ENCODE peak calls at places on chromosomes 4 and X, in seven cellular contexts. X is psoas muscle, D is uterus, T is hepatocyte, H is sigmoid colon, E is heart right ventricle, A is fibroblast of mammary gland. O is an unnamed sample.

GRCh38 chrX:1686642-1687041 is 71.8 kb downstream of the ASMT start:
- DNase-seq in D (no peak), T (no peak), H (no peak), E (no peak), A (no peak), X (no peak), O (no peak)

GRCh38 chr4:65391814-65392213 is 278.5 kb downstream of the EPHA5 start:
- DNase-seq in A (no peak), T (no peak), X (no peak), E (no peak), H (no peak), D (no peak), O (no peak)

GRCh38 chrX:120625366-120625765 is 4.5 kb downstream of the C1GALT1C1 start:
- DNase-seq in D (no peak), T (no peak), X (no peak), A (peak), H (no peak), E (no peak), O (no peak)

GRCh38 chrX:132071260-132071659 is 48.2 kb downstream of the STK26 start:
- DNase-seq in T (no peak), X (no peak), E (no peak), H (no peak), D (no peak), A (peak), O (no peak)

GRCh38 chr4:26217961-26218676 is 102.7 kb upstream of the RBPJ start:
- DNase-seq in E (no peak), H (no peak), T (no peak), A (peak), D (no peak), X (peak), O (no peak)

GRCh38 chr4:26885912-26886274 is 25.3 kb downstream of the STIM2 start:
- DNase-seq in X (no peak), T (no peak), D (no peak), H (no peak), E (no peak), A (no peak), O (no peak)

GRCh38 chr4:8871417-8872401 is at the start of gene HMX1:
- DNase-seq in X (peak), H (no peak), T (peak), E (no peak), A (no peak), D (no peak), O (peak)

GRCh38 chrX:56564182-56564885 is 907 bp downstream of the UBQLN2 start:
- DNase-seq in X (peak), E (peak), A (peak), D (no peak), T (peak), H (no peak), O (peak)

GRCh38 chrX:132063862-132064261 is 40.8 kb downstream of the STK26 start:
- DNase-seq in D (no peak), T (no peak), X (no peak), H (no peak), E (no peak), A (no peak), O (no peak)

GRCh38 chrX:141652315-141652714 is 46.2 kb downstream of the SPANXD start:
- DNase-seq in D (no peak), E (no peak), X (no peak), A (no peak), H (no peak), T (no peak), O (no peak)

GRCh38 chr4:518569-519083 is 19.6 kb downstream of the PIGG start:
- DNase-seq in H (no peak), D (no peak), T (no peak), E (no peak), A (no peak), X (no peak), O (no peak)

GRCh38 chr4:123352240-123352945 is 44.2 kb upstream of the SPRY1 start:
- DNase-seq in E (no peak), T (no peak), A (peak), X (no peak), D (no peak), H (no peak), O (no peak)

GRCh38 chrX:132216806-132217202 is 2.4 kb downstream of the RAP2C start:
- DNase-seq in D (no peak), A (peak), E (no peak), T (peak), X (no peak), H (no peak), O (no peak)

GRCh38 chr4:105978684-105979296 is 83.5 kb downstream of the NPNT start:
- DNase-seq in D (peak), A (peak), T (no peak), E (peak), X (peak), H (no peak), O (peak)

GRCh38 chr4:8940792-8941491 is 69.3 kb upstream of the HMX1 start:
- DNase-seq in E (no peak), H (no peak), D (no peak), T (no peak), X (no peak), A (no peak), O (peak)

GRCh38 chrX:39855748-39856129 is 242.0 kb downstream of the BCOR start:
- DNase-seq in E (no peak), T (peak), D (no peak), X (no peak), H (no peak), A (peak), O (no peak)

GRCh38 chr4:7212101-7212674 is 19.9 kb downstream of the SORCS2 start:
- DNase-seq in A (no peak), X (no peak), D (no peak), H (no peak), T (no peak), E (no peak), O (no peak)

GRCh38 chr4:106985830-106986229 is 50.3 kb downstream of the DKK2 start:
- DNase-seq in E (no peak), A (peak), T (no peak), D (no peak), H (no peak), X (no peak), O (no peak)

GRCh38 chr4:1711055-1711905 is 839 bp downstream of the SLBP start:
- DNase-seq in H (peak), A (peak), X (peak), D (peak), E (peak), T (peak), O (peak)

GRCh38 chr4:94084155-94084554 is 123.5 kb upstream of the SMARCAD1 start:
- DNase-seq in H (no peak), X (no peak), T (no peak), A (no peak), E (no peak), D (no peak), O (no peak)

GRCh38 chrX:40663078-40663740 is 15.8 kb upstream of the CXorf38 start:
- DNase-seq in T (no peak), H (no peak), D (no peak), E (no peak), X (no peak), A (no peak), O (no peak)

GRCh38 chr4:8571702-8572685 is 8.2 kb upstream of the GPR78 start:
- DNase-seq in X (peak), E (no peak), H (no peak), T (no peak), A (peak), D (no peak), O (no peak)

GRCh38 chrX:724256-724655 is 93.7 kb downstream of the SHOX start:
- DNase-seq in H (peak), A (no peak), D (no peak), E (no peak), X (no peak), T (no peak), O (no peak)

GRCh38 chrX:105553118-105553517 is 269.2 kb upstream of the NRK start:
- DNase-seq in E (no peak), A (no peak), D (no peak), H (no peak), T (no peak), X (no peak), O (no peak)

GRCh38 chr4:25859429-25860148 is 3.2 kb downstream of the SEL1L3 start:
- DNase-seq in E (no peak), H (no peak), T (no peak), A (no peak), X (no peak), D (no peak), O (no peak)

GRCh38 chr4:15385928-15386327 is 41.9 kb upstream of the C1QTNF7 start:
- DNase-seq in X (peak), T (no peak), D (peak), A (no peak), E (peak), H (peak), O (no peak)

GRCh38 chr4:85496146-85496849 is 21.3 kb downstream of the ARHGAP24 start:
- DNase-seq in A (peak), D (no peak), E (no peak), X (no peak), H (no peak), T (no peak), O (no peak)

GRCh38 chr4:150582881-150583286 is 933 bp downstream of the MAB21L2 start:
- DNase-seq in X (peak), D (no peak), A (no peak), T (peak), H (peak), E (peak), O (peak)

GRCh38 chrX:122941801-122942200 is 242.3 kb upstream of the GRIA3 start:
- DNase-seq in A (no peak), X (no peak), T (no peak), D (no peak), H (no peak), E (no peak), O (no peak)

GRCh38 chr4:82376109-82376508 is 2.3 kb upstream of the HNRNPD start:
- DNase-seq in H (no peak), T (no peak), X (no peak), D (no peak), A (no peak), E (no peak), O (no peak)

GRCh38 chr4:82371398-82371972 is 2.3 kb downstream of the HNRNPD start:
- DNase-seq in A (no peak), E (no peak), H (no peak), X (no peak), T (no peak), D (no peak), O (no peak)

GRCh38 chr4:82372874-82373815 is 646 bp downstream of the HNRNPD start:
- DNase-seq in X (peak), H (peak), T (peak), D (peak), A (peak), E (peak), O (peak)

GRCh38 chr4:82373816-82374740 is at the start of gene HNRNPD:
- DNase-seq in H (peak), E (peak), A (peak), X (peak), T (peak), D (peak), O (peak)

DNA sequence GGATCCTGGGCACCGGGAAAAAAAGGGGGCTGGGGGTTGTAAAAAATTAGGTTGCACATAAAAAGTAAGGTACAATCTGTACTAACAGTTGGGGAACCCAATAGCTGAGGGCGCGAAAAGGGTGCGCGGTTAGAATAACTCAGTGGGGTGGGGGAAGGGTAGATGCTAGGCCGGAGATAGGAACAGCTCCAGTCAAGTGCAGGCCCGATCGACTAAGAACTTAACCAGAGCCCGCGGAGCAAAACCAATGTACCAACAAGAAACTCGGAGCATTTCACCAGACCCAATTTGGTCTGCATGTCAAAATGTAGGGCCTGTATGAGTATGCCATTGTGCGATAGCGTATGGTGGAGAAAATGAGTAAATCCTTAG is 1.3 kb downstream of the HNRNPD start:
- DNase-seq in E (no peak), A (peak), X (peak), D (no peak), T (peak), H (peak), O (no peak)
- TF ChIP-seq CTCF in E (no peak), A (no peak), X (no peak), D (no peak), T (no peak), H (no peak), O (no peak)

GRCh38 chrX:115894087-115894486 is 276.5 kb upstream of the AGTR2 start:
- DNase-seq in X (peak), T (no peak), H (no peak), E (no peak), A (peak), D (no peak), O (no peak)
- TF ChIP-seq CTCF in X (peak), T (no peak), H (no peak), E (no peak), A (peak), D (peak), O (no peak)

GRCh38 chrX:63918611-63919010 is 133.6 kb upstream of the ARHGEF9 start:
- DNase-seq in E (no peak), A (peak), H (no peak), D (no peak), X (no peak), T (no peak), O (no peak)
- TF ChIP-seq CTCF in E (peak), A (no peak), H (no peak), D (no peak), X (no peak), T (no peak), O (no peak)

DNA sequence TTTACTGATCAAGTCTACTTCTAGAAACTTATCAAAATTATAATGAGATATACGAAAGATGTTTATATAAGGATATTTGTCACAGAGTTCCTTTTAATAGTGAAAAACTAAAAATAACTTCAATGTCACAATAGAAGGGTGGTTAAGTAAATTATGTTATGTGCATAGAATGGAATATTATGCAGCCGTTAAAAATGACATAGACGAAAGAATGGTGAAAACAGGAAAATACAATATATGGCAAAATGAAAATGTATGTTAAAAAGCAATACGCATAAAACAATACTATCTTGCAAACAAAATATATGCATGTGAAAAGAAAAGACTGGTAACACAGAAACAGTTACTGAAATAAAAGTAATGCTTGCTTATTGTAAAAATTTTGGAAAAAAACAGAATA is 19.1 kb downstream of the ZDHHC9 start:
- DNase-seq in A (no peak), T (no peak), D (no peak), E (no peak), X (no peak), H (no peak), O (no peak)
- TF ChIP-seq CTCF in A (no peak), T (no peak), D (no peak), E (no peak), X (no peak), H (no peak), O (no peak)

GRCh38 chr4:100938698-100939097 is 408.6 kb downstream of the PPP3CA start:
- DNase-seq in E (no peak), D (no peak), A (no peak), H (no peak), T (no peak), X (no peak), O (peak)
- TF ChIP-seq CTCF in E (no peak), D (no peak), A (no peak), H (no peak), T (no peak), X (no peak), O (no peak)

GRCh38 chrX:48934581-48935331 is 15.9 kb upstream of the PIM2 start:
- DNase-seq in E (no peak), T (no peak), X (no peak), D (no peak), H (no peak), A (no peak), O (no peak)

GRCh38 chrX:48939417-48940228 is 17.8 kb downstream of the OTUD5 start:
- DNase-seq in D (no peak), A (no peak), H (no peak), X (no peak), E (no peak), T (no peak), O (no peak)

GRCh38 chrX:48938721-48939416 is 18.5 kb downstream of the OTUD5 start:
- DNase-seq in T (no peak), H (no peak), E (no peak), D (no peak), X (no peak), A (no peak), O (no peak)

GRCh38 chrX:48936429-48937064 is 17.7 kb upstream of the PIM2 start:
- DNase-seq in A (no peak), T (no peak), E (no peak), H (no peak), X (no peak), D (no peak), O (no peak)

DNA sequence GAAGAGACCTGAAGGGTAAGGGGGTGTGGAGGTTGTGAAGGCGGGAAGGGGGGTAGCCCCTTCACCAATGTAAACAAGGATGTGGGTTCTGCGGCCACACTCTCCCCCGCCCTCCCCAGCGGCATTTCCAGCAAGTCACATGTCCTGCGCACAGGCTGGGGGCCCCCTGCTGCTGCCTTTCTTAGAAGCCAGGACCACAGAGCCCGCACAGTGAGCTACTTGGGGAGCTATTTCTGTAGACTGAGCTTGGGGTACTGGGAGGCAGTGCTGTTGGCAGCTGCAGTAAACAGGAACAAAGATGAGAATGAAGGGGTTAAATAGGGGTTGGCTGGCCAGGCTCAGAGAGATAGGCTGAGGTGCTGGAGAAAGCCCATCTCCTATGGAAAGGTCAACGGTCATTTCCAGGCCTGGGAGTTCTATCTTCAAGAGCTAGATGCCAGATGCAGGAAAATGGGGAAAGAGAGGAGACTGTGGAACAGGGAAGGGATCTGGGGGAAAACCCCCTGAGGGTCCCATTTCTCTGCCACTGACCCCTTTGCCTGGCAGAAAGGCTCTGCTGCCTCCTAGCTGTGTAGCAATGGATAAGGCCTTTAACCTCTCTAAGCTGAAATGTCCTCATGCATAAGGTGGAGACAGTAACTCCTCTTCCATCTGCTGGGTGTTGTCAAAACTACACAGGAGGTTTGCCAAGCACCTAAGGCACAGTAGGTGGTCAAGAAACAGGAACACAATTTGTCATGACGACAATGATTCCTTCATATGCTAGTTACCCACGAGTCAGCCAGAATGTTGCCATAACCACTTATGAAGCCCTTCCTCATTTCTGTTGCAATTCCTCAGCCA is 18.5 kb upstream of the PIM2 start:
- DNase-seq in H (no peak), X (peak), A (peak), D (no peak), E (peak), T (no peak), O (no peak)
- TF ChIP-seq CTCF in H (no peak), X (no peak), A (no peak), D (no peak), E (no peak), T (peak), O (no peak)